ENCODE peak calls at places on chromosomes 11 and 22, in five cellular contexts. K, V, D, M and H are unnamed samples.

GRCh38 chr11:71203681-71204080 is 48.7 kb downstream of the SHANK2 start:
- DNase-seq in M (no peak), K (peak; percentile 28), V (peak; percentile 37), D (no peak), H (no peak)

GRCh38 chr11:87092159-87092558 is 54.4 kb downstream of the TMEM135 start:
- DNase-seq in K (no peak), V (no peak), M (no peak), D (peak; percentile 10), H (no peak)

GRCh38 chr11:34644669-34645406 is 23.9 kb downstream of the EHF start:
- DNase-seq in D (peak; percentile 49), V (no peak), K (no peak), M (no peak), H (no peak)

GRCh38 chr11:94134651-94135512 is 6.2 kb downstream of the PANX1 start:
- DNase-seq in V (no peak), K (peak; percentile 82), D (peak; percentile 63), M (no peak), H (peak; percentile 39)

GRCh38 chr11:76156971-76157427 is 49.3 kb downstream of the WNT11 start:
- DNase-seq in D (no peak), V (no peak), M (no peak), K (no peak), H (no peak)

GRCh38 chr22:50260801-50261614 is 475 bp downstream of the MAPK12 start:
- DNase-seq in K (peak; percentile 78), V (no peak), M (peak; percentile 43), D (no peak), H (no peak)

GRCh38 chr22:40673017-40673416 is 6.3 kb upstream of the MCHR1 start:
- DNase-seq in M (no peak), K (no peak), D (no peak), V (no peak), H (no peak)

GRCh38 chr11:12199231-12199948 is 89.0 kb downstream of the MICAL2 start:
- DNase-seq in K (no peak), M (no peak), V (no peak), D (no peak), H (peak; percentile 59)

GRCh38 chr11:38814670-38815069 is 2216.6 kb upstream of the RAG2 start:
- DNase-seq in D (peak; percentile 76), V (no peak), M (no peak), K (no peak), H (no peak)

GRCh38 chr11:103993502-103993901 is 42.9 kb upstream of the DDI1 start:
- DNase-seq in K (no peak), V (no peak), M (no peak), D (no peak), H (no peak)

GRCh38 chr11:69563946-69564780 is 76.8 kb upstream of the CCND1 start:
- DNase-seq in D (no peak), V (no peak), K (no peak), M (no peak), H (no peak)

GRCh38 chr22:19605508-19606331 is 81.5 kb upstream of the CLDN5 start:
- DNase-seq in V (peak; percentile 95), M (no peak), K (peak; percentile 85), D (no peak), H (no peak)

GRCh38 chr11:117876341-117877119 is at the start of gene FXYD6:
- DNase-seq in V (no peak), D (peak; percentile 12), M (peak; percentile 71), K (no peak), H (peak; percentile 40)

GRCh38 chr11:28757725-28758515 is 649.7 kb downstream of the METTL15 start:
- DNase-seq in M (no peak), K (no peak), V (no peak), D (no peak), H (no peak)

GRCh38 chr11:20131744-20132666 is 28.3 kb downstream of the DBX1 start:
- DNase-seq in M (peak; percentile 80), K (peak; percentile 60), D (peak; percentile 55), V (peak; percentile 54), H (peak; percentile 72)
- TF ChIP-seq CTCF in M (peak; percentile 87), K (peak; percentile 55), D (peak; percentile 91), V (peak; percentile 75), H (peak; percentile 77)

DNA sequence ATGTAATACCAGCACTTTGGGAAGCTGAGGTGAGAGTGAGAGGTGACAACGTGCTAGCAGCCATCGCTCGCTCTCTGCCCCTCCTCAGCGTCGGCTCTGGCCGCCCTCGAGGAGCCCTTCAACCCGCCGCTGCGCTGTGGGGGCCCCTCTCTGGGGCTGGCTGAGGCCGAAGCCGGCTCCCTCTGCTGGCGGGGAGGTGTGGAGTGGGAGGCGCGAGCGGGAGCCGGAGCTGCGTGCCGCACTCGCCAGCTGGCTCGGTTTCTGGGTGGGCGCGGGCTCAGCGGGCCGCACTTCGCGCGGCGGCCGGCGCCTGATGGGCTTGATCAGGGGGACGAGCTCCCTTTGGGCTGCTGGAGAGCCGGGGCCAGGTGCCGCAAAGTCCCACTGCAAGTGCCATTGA is 98.9 kb upstream of the UBASH3B start:
- DNase-seq in K (peak; percentile 52), M (peak; percentile 79), V (no peak), D (peak; percentile 12), H (no peak)
- TF ChIP-seq CTCF in K (no peak), M (no peak), V (no peak), D (peak; percentile 40), H (no peak)

DNA sequence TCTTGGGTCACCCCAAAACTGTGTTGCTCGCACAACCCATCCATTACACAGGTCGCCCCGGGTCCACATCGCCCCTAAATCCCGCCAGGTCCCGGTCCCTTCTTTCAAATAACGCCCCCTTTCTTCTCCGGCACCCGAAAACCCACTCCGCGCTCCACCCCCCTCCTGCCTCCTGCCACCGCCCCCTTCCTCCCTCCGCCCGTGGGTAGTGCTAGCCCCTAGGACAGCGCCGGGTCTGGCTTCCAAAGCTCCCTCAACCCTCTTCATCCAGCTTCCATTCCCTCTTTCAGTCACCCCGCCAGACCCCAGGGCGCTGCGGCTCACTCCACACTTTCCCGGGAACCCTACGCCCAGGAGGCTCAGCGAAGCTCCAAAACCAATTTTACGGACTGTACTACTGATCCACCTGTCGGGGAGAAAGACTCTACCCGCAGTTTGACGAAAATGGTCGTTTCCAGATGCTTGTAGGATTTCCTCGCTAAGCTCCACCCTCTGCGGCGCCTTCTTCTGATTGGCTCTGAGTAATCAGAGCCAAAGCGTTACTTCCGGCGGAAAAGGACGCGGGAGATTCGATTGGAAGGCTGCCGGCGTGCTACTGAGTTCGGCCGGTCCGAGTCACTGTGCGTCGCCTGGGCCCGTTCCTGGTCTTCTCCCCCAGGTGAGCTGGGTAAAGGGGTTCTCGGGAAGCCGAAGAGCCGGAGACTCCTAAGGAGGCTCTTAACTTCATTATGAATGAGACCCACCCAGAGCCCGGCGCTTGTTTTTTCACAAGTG is at the start of gene DDIAS:
- DNase-seq in V (peak; percentile 96), D (peak; percentile 96), M (peak; percentile 96), K (peak; percentile 97), H (peak; percentile 98)
- TF ChIP-seq CTCF in V (no peak), D (no peak), M (no peak), K (no peak), H (no peak)

GRCh38 chr22:42796081-42796480 is 61.0 kb downstream of the ARFGAP3 start:
- DNase-seq in D (no peak), K (no peak), V (no peak), M (no peak), H (no peak)
- TF ChIP-seq CTCF in D (no peak), K (no peak), V (no peak), M (no peak), H (no peak)

GRCh38 chr11:32390712-32391111 is 44.6 kb downstream of the WT1 start:
- DNase-seq in D (no peak), V (no peak), K (no peak), M (no peak), H (no peak)

GRCh38 chr11:32388871-32389770 is 46.2 kb downstream of the WT1 start:
- DNase-seq in M (no peak), V (no peak), D (no peak), K (no peak), H (no peak)

GRCh38 chr11:32386770-32387377 is 48.5 kb downstream of the WT1 start:
- DNase-seq in D (no peak), V (no peak), K (no peak), M (no peak), H (no peak)

GRCh38 chr11:32382339-32383049 is 52.8 kb downstream of the WT1 start:
- DNase-seq in D (no peak), K (no peak), V (no peak), M (no peak), H (no peak)

DNA sequence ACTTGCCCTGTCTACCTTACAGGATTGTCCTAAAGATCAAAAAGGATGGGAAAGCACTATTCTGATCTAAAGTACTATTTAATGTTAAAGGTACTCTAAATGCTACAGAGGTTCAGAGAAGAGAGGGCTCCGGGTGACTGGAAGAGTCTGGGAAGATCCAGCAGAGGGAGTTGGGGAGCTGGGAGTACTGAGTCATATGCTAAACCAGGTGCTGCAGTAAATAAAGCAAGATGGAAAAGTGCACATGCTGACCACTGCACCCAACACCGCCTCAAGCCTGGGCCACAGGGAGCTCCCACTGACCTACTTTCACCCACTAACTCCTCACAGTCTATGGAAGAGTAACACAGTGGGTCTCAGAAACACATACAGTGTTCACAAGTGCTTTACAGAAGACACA is 49.3 kb downstream of the WT1 start:
- DNase-seq in M (peak; percentile 46), K (no peak), V (no peak), D (peak; percentile 62), H (no peak)
- TF ChIP-seq CTCF in M (peak; percentile 15), K (no peak), V (no peak), D (peak; percentile 23), H (no peak)

GRCh38 chr11:26285593-26285992 is 46.3 kb upstream of the ANO3 start:
- DNase-seq in K (no peak), D (no peak), V (no peak), M (no peak), H (no peak)

GRCh38 chr11:26287067-26287518 is 44.8 kb upstream of the ANO3 start:
- DNase-seq in M (no peak), V (no peak), K (no peak), D (peak; percentile 9), H (no peak)

GRCh38 chr11:26283852-26284421 is 48.0 kb upstream of the ANO3 start:
- DNase-seq in V (no peak), D (no peak), K (no peak), M (no peak), H (no peak)

GRCh38 chr11:26286472-26287066 is 45.4 kb upstream of the ANO3 start:
- DNase-seq in M (peak; percentile 29), V (no peak), K (no peak), D (peak; percentile 8), H (no peak)
- TF ChIP-seq CTCF in M (no peak), V (no peak), K (no peak), D (peak; percentile 53), H (no peak)

DNA sequence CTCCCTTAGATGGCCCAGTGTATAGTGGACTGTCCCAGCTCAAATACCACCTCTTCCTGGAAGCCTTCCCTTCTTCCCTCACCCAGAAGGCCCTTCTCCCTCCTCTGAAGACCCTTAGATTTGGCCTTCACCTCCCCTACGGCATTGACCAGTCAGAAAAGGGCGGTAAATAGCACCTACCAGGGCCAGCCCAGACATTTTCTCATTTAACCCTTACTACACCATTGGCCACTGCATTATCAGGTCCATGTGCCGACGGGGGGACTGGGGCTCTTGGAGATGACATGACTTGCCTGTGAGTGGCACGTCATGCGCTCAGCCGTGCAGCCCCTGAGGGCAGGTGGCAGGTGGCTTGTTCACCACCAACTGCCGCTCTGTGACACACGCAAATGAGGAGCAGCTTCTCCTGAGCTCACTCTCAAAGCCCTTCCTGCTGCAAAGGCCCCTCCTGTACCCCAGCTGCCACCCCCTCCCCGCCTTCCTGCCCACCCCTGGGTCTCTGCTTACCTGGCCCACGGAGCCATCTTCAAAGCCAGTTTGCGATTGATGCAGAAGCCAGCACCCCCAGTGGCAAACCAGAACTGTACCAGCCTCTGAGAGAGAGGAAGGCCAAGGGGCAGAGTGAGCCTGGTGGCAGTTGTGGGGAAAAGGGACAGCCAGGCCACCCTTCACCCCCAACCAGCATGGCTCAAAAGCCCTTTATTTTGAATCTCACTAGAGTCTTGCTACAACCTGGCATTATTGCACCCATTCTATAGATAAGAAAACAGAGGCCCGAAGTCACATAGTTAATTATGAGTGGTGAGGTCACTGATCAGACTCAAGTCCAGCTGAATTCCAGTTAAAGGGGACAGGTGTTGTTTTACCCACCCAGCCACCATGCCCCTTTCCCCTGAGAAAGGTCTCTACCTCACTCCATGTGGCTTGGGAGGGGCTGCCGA is 9.5 kb downstream of the MFNG start:
- DNase-seq in D (no peak), K (no peak), M (no peak), V (no peak), H (no peak)
- TF ChIP-seq CTCF in D (no peak), K (no peak), M (no peak), V (no peak), H (no peak)